ENCODE peak calls at places on chromosome 6, in five cellular contexts. One of them, this sample, is unnamed.

GRCh38 chr6:43478008-43478372 is 620 bp downstream of the TJAP1 start:
- DNase-seq in GM12878: no peak
- DNase-seq in HepG2: no peak
- DNase-seq in HCT116: no peak
- DNase-seq in K562: no peak
- DNase-seq in this sample: no peak

GRCh38 chr6:155274533-155274932 is 10.7 kb downstream of the CLDN20 start:
- DNase-seq in GM12878: no peak
- DNase-seq in K562: no peak
- DNase-seq in HCT116: no peak
- DNase-seq in HepG2: no peak
- DNase-seq in this sample: no peak

GRCh38 chr6:617485-618100 is 39.3 kb downstream of the HUS1B start:
- DNase-seq in HCT116: no peak
- DNase-seq in GM12878: no peak
- DNase-seq in K562: no peak
- DNase-seq in HepG2: no peak
- DNase-seq in this sample: peak

GRCh38 chr6:41200901-41201783 is at the start of gene TREML2:
- DNase-seq in HepG2: no peak
- DNase-seq in K562: peak
- DNase-seq in HCT116: no peak
- DNase-seq in GM12878: no peak
- DNase-seq in this sample: no peak

GRCh38 chr6:19968201-19968600 is 131.0 kb downstream of the ID4 start:
- DNase-seq in HepG2: no peak
- DNase-seq in K562: peak
- DNase-seq in HCT116: no peak
- DNase-seq in GM12878: no peak
- DNase-seq in this sample: no peak

GRCh38 chr6:168994966-168995365 is 258.7 kb downstream of the THBS2 start:
- DNase-seq in HCT116: no peak
- DNase-seq in GM12878: no peak
- DNase-seq in HepG2: no peak
- DNase-seq in K562: no peak
- DNase-seq in this sample: no peak

GRCh38 chr6:32060966-32061655 is 22.9 kb downstream of the CYP21A2 start:
- DNase-seq in HepG2: no peak
- DNase-seq in HCT116: no peak
- DNase-seq in K562: no peak
- DNase-seq in GM12878: no peak
- DNase-seq in this sample: no peak

GRCh38 chr6:118985123-118985830 is 50.3 kb upstream of the MCM9 start:
- DNase-seq in HepG2: no peak
- DNase-seq in K562: no peak
- DNase-seq in GM12878: no peak
- DNase-seq in HCT116: no peak
- DNase-seq in this sample: no peak

GRCh38 chr6:144912474-144912873 is 627.3 kb downstream of the UTRN start:
- DNase-seq in GM12878: no peak
- DNase-seq in HepG2: no peak
- DNase-seq in HCT116: no peak
- DNase-seq in K562: no peak
- DNase-seq in this sample: no peak

GRCh38 chr6:41901882-41902519 is 6.8 kb upstream of the USP49 start:
- DNase-seq in K562: peak
- DNase-seq in HepG2: no peak
- DNase-seq in GM12878: no peak
- DNase-seq in HCT116: no peak
- DNase-seq in this sample: no peak

GRCh38 chr6:32401564-32401963 is 5.4 kb downstream of the BTNL2 start:
- DNase-seq in GM12878: no peak
- DNase-seq in HepG2: no peak
- DNase-seq in HCT116: no peak
- DNase-seq in K562: no peak
- DNase-seq in this sample: no peak

GRCh38 chr6:22896716-22897115 is 327.4 kb downstream of the HDGFL1 start:
- DNase-seq in K562: no peak
- DNase-seq in HepG2: no peak
- DNase-seq in HCT116: no peak
- DNase-seq in GM12878: no peak
- DNase-seq in this sample: no peak

GRCh38 chr6:13711384-13711725 is 280 bp downstream of the RANBP9 start:
- DNase-seq in HCT116: no peak
- DNase-seq in HepG2: no peak
- DNase-seq in GM12878: no peak
- DNase-seq in K562: no peak
- DNase-seq in this sample: no peak

GRCh38 chr6:161281092-161281491 is 7.2 kb upstream of the AGPAT4 start:
- DNase-seq in HCT116: no peak
- DNase-seq in GM12878: no peak
- DNase-seq in HepG2: no peak
- DNase-seq in K562: no peak
- DNase-seq in this sample: no peak

GRCh38 chr6:50826037-50826761 is 7.5 kb downstream of the TFAP2B start:
- DNase-seq in HCT116: no peak
- DNase-seq in GM12878: no peak
- DNase-seq in K562: no peak
- DNase-seq in HepG2: no peak
- DNase-seq in this sample: no peak

GRCh38 chr6:72969666-72970065 is 255.6 kb downstream of the KHDC1L start:
- DNase-seq in HepG2: no peak
- DNase-seq in K562: no peak
- DNase-seq in GM12878: no peak
- DNase-seq in HCT116: no peak
- DNase-seq in this sample: no peak

GRCh38 chr6:118709859-118710350 is 58.5 kb upstream of the CEP85L start:
- DNase-seq in HepG2: no peak
- DNase-seq in GM12878: peak
- DNase-seq in HCT116: no peak
- DNase-seq in K562: peak
- DNase-seq in this sample: no peak

GRCh38 chr6:119966484-119966883 is 616.9 kb upstream of the MAN1A1 start:
- DNase-seq in HCT116: no peak
- DNase-seq in GM12878: no peak
- DNase-seq in K562: peak
- DNase-seq in HepG2: peak
- DNase-seq in this sample: no peak

GRCh38 chr6:3231213-3232016 is 4.0 kb upstream of the TUBB2B start:
- DNase-seq in HCT116: no peak
- DNase-seq in HepG2: peak
- DNase-seq in GM12878: no peak
- DNase-seq in K562: no peak
- DNase-seq in this sample: peak

GRCh38 chr6:154604120-154604519 is 93.6 kb upstream of the CNKSR3 start:
- DNase-seq in K562: no peak
- DNase-seq in HCT116: no peak
- DNase-seq in HepG2: no peak
- DNase-seq in GM12878: peak
- DNase-seq in this sample: no peak

GRCh38 chr6:68718379-68719073 is 83.4 kb downstream of the ADGRB3 start:
- DNase-seq in GM12878: no peak
- DNase-seq in HCT116: no peak
- DNase-seq in K562: no peak
- DNase-seq in HepG2: no peak
- DNase-seq in this sample: no peak

GRCh38 chr6:155079985-155080452 is 84.9 kb downstream of the TIAM2 start:
- DNase-seq in HepG2: no peak
- DNase-seq in HCT116: no peak
- DNase-seq in GM12878: peak
- DNase-seq in K562: peak
- DNase-seq in this sample: no peak

GRCh38 chr6:158328446-158328845 is 16.2 kb downstream of the TULP4 start:
- DNase-seq in HepG2: no peak
- DNase-seq in K562: no peak
- DNase-seq in GM12878: no peak
- DNase-seq in HCT116: no peak
- DNase-seq in this sample: no peak

DNA sequence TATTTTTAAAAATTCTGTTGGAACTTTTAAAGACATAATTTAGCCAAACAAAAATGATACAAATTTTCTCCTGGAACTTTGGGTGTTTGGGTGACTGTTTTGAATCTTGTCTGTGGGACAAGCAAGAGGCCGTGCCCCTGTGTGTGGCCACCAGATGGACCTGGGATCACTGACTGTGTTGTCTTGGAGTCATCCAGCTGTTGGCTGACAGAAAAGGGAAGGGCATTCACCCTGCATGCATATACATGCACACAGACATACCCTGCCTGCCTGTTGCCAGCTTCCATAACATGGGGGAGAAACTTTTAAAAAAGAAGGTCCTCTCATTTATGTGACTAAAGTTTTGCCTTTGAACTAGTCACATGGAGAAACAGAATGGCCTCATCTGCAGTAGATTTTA is 72.7 kb downstream of the BLOC1S5 start:
- DNase-seq in HCT116: no peak
- DNase-seq in K562: no peak
- DNase-seq in HepG2: no peak
- DNase-seq in GM12878: no peak
- DNase-seq in this sample: no peak
- TF ChIP-seq YY1 in HCT116: no peak
- TF ChIP-seq YY1 in K562: no peak
- TF ChIP-seq YY1 in HepG2: no peak
- TF ChIP-seq YY1 in GM12878: no peak
- TF ChIP-seq YY1 in this sample: no peak

GRCh38 chr6:109008061-109008460 is 86.6 kb downstream of the SESN1 start:
- DNase-seq in HCT116: no peak
- DNase-seq in GM12878: no peak
- DNase-seq in HepG2: no peak
- DNase-seq in K562: no peak
- DNase-seq in this sample: no peak

GRCh38 chr6:109009761-109010612 is 84.7 kb downstream of the SESN1 start:
- DNase-seq in HepG2: no peak
- DNase-seq in K562: no peak
- DNase-seq in GM12878: no peak
- DNase-seq in HCT116: no peak
- DNase-seq in this sample: no peak

GRCh38 chr6:109008951-109009760 is 85.5 kb downstream of the SESN1 start:
- DNase-seq in HCT116: peak
- DNase-seq in HepG2: peak
- DNase-seq in K562: peak
- DNase-seq in GM12878: peak
- DNase-seq in this sample: peak

GRCh38 chr6:109007521-109007920 is 87.1 kb downstream of the SESN1 start:
- DNase-seq in K562: no peak
- DNase-seq in HCT116: no peak
- DNase-seq in HepG2: no peak
- DNase-seq in GM12878: no peak
- DNase-seq in this sample: no peak

DNA sequence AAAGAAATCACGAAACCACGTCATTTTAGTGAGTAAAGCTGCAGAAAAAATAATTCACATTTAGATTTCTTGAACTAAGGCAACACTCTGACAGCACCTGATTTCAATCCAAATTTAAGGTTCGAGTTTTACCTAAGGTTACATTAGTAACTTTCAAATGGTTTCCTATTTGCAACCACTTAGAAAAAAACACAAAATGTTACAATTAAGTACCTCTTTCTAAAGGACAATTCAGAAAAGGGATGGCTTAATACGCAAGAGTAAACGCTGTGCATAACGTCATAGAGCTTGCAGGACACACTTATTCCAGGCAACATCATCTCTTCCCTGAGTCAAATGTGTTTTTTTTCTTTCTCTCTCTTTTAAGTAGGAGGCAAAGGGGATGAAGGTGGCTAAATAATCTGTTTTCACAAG is 86.1 kb downstream of the SESN1 start:
- DNase-seq in HepG2: no peak
- DNase-seq in HCT116: no peak
- DNase-seq in GM12878: no peak
- DNase-seq in K562: no peak
- DNase-seq in this sample: no peak
- TF ChIP-seq REST in HepG2: no peak
- TF ChIP-seq REST in HCT116: no peak
- TF ChIP-seq REST in GM12878: no peak
- TF ChIP-seq REST in K562: no peak
- TF ChIP-seq REST in this sample: no peak

GRCh38 chr6:124961784-124962611 is at the start of gene RNF217:
- DNase-seq in GM12878: no peak
- DNase-seq in HCT116: no peak
- DNase-seq in HepG2: no peak
- DNase-seq in K562: peak
- DNase-seq in this sample: peak
- TF ChIP-seq CTCF in GM12878: no peak
- TF ChIP-seq CTCF in HCT116: no peak
- TF ChIP-seq CTCF in HepG2: no peak
- TF ChIP-seq CTCF in K562: peak
- TF ChIP-seq CTCF in this sample: no peak

GRCh38 chr6:107154131-107154906 is 39.0 kb upstream of the BEND3 start:
- DNase-seq in GM12878: no peak
- DNase-seq in K562: no peak
- DNase-seq in HCT116: no peak
- DNase-seq in HepG2: peak
- DNase-seq in this sample: peak
- TF ChIP-seq YY1 in GM12878: no peak
- TF ChIP-seq YY1 in K562: no peak
- TF ChIP-seq YY1 in HCT116: no peak
- TF ChIP-seq YY1 in HepG2: no peak
- TF ChIP-seq YY1 in this sample: no peak